ENCODE peak calls at places on chromosome 5, in four cellular contexts. One of them, this sample, is unnamed.

GRCh38 chr5:52063186-52063585 is 679.9 kb downstream of the ISL1 start:
- DNase-seq in HCT116: no peak
- DNase-seq in GM12878: no peak
- DNase-seq in HEK293T: no peak
- DNase-seq in this sample: no peak

GRCh38 chr5:53151713-53152458 is 42.3 kb upstream of the MOCS2 start:
- DNase-seq in HCT116: no peak
- DNase-seq in HEK293T: no peak
- DNase-seq in GM12878: no peak
- DNase-seq in this sample: no peak

GRCh38 chr5:159814222-159814621 is 102.1 kb upstream of the ADRA1B start:
- DNase-seq in HEK293T: no peak
- DNase-seq in HCT116: no peak
- DNase-seq in GM12878: no peak
- DNase-seq in this sample: no peak

GRCh38 chr5:122751293-122751753 is 23.6 kb upstream of the SNX2 start:
- DNase-seq in HCT116: no peak
- DNase-seq in HEK293T: no peak
- DNase-seq in GM12878: no peak
- DNase-seq in this sample: no peak

GRCh38 chr5:152262667-152263066 is 142.4 kb downstream of the NMUR2 start:
- DNase-seq in GM12878: no peak
- DNase-seq in HCT116: no peak
- DNase-seq in HEK293T: no peak
- DNase-seq in this sample: no peak

GRCh38 chr5:39584921-39585320 is 160.1 kb upstream of the DAB2 start:
- DNase-seq in GM12878: no peak
- DNase-seq in HCT116: no peak
- DNase-seq in HEK293T: no peak
- DNase-seq in this sample: no peak

GRCh38 chr5:173697931-173698579 is 81.6 kb upstream of the BOD1 start:
- DNase-seq in GM12878: no peak
- DNase-seq in HCT116: no peak
- DNase-seq in HEK293T: no peak
- DNase-seq in this sample: no peak

GRCh38 chr5:16901038-16901644 is 34.9 kb downstream of the MYO10 start:
- DNase-seq in HCT116: no peak
- DNase-seq in GM12878: no peak
- DNase-seq in HEK293T: no peak
- DNase-seq in this sample: no peak

GRCh38 chr5:171425596-171426244 is 6.3 kb downstream of the FGF18 start:
- DNase-seq in GM12878: no peak
- DNase-seq in HEK293T: no peak
- DNase-seq in HCT116: no peak
- DNase-seq in this sample: no peak

GRCh38 chr5:84290161-84290560 is 94.5 kb downstream of the EDIL3 start:
- DNase-seq in HCT116: no peak
- DNase-seq in HEK293T: no peak
- DNase-seq in GM12878: no peak
- DNase-seq in this sample: no peak

GRCh38 chr5:162196351-162196750 is 128.8 kb downstream of the GABRG2 start:
- DNase-seq in GM12878: no peak
- DNase-seq in HCT116: no peak
- DNase-seq in HEK293T: no peak
- DNase-seq in this sample: no peak

GRCh38 chr5:42842860-42843641 is 31.4 kb upstream of the SELENOP start:
- DNase-seq in HEK293T: no peak
- DNase-seq in GM12878: no peak
- DNase-seq in HCT116: no peak
- DNase-seq in this sample: no peak

GRCh38 chr5:139482050-139482889 is at the start of gene STING1:
- DNase-seq in GM12878: peak
- DNase-seq in HCT116: peak
- DNase-seq in HEK293T: no peak
- DNase-seq in this sample: peak

GRCh38 chr5:124986667-124987066 is 240.2 kb upstream of the ZNF608 start:
- DNase-seq in GM12878: no peak
- DNase-seq in HEK293T: no peak
- DNase-seq in HCT116: no peak
- DNase-seq in this sample: no peak

GRCh38 chr5:168693883-168694282 is 114.7 kb upstream of the PANK3 start:
- DNase-seq in GM12878: no peak
- DNase-seq in HEK293T: no peak
- DNase-seq in HCT116: no peak
- DNase-seq in this sample: no peak

GRCh38 chr5:140801494-140801841 is 611 bp downstream of the PCDHA3 start:
- DNase-seq in HCT116: no peak
- DNase-seq in GM12878: no peak
- DNase-seq in HEK293T: no peak
- DNase-seq in this sample: no peak

GRCh38 chr5:74647096-74647495 is 6.6 kb upstream of the ENC1 start:
- DNase-seq in HEK293T: no peak
- DNase-seq in HCT116: no peak
- DNase-seq in GM12878: no peak
- DNase-seq in this sample: no peak

GRCh38 chr5:178145965-178146820 is 7.5 kb downstream of the NHP2 start:
- DNase-seq in HEK293T: peak
- DNase-seq in HCT116: peak
- DNase-seq in GM12878: no peak
- DNase-seq in this sample: peak

GRCh38 chr5:180868960-180869359 is 7.9 kb upstream of the ZFP62 start:
- DNase-seq in GM12878: peak
- DNase-seq in HEK293T: peak
- DNase-seq in HCT116: peak
- DNase-seq in this sample: peak

GRCh38 chr5:180866985-180867384 is 5.9 kb upstream of the ZFP62 start:
- DNase-seq in HCT116: no peak
- DNase-seq in GM12878: no peak
- DNase-seq in HEK293T: no peak
- DNase-seq in this sample: no peak

GRCh38 chr5:180872419-180872818 is 11.3 kb upstream of the ZFP62 start:
- DNase-seq in HCT116: no peak
- DNase-seq in GM12878: no peak
- DNase-seq in HEK293T: no peak
- DNase-seq in this sample: no peak

GRCh38 chr5:180870669-180871068 is 9.6 kb upstream of the ZFP62 start:
- DNase-seq in GM12878: no peak
- DNase-seq in HEK293T: no peak
- DNase-seq in HCT116: no peak
- DNase-seq in this sample: no peak

DNA sequence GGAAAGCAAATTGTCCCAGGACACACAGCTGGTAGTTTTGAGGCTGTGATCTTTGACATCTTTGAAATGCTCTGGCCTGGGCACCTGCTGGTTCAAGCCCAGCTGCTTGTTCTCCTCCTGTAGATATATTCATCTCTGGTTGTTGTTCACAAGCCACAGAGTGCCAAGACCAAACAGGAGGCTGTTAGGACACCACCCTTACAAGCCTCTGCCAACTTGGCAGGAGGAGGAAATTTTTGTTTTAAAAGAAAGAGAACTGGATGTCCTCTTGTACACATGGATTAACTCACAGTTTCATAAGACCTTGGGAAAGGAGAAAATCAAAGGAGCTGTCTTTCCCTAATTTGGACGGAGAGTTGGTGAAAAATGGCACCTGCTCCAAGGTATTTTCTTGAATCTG is 8.5 kb upstream of the ZFP62 start:
- DNase-seq in HEK293T: no peak
- DNase-seq in GM12878: no peak
- DNase-seq in HCT116: no peak
- DNase-seq in this sample: no peak
- TF ChIP-seq SP1 in HEK293T: no peak
- TF ChIP-seq SP1 in GM12878: no peak
- TF ChIP-seq SP1 in HCT116: no peak
- TF ChIP-seq SP1 in this sample: no peak

DNA sequence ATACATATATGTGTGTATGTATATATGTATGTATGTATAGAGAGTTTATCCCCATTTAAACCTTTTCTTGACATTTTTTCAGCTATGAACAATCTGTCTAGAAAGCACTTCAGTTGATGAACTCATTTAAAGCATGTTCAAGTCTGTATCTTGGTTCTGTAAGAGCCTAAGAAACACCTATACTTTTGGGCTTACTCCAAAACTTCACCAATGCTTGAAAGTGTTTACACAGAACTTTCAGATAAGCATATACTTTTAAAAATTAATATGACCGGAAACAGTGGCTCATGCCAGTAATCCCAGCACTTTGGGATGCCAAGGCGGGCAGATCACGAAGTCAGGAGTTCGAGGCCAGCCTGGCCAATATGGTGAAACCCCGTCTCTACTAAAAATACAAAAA is 30.8 kb downstream of the WDR41 start:
- DNase-seq in GM12878: no peak
- DNase-seq in HEK293T: no peak
- DNase-seq in HCT116: no peak
- DNase-seq in this sample: no peak
- TF ChIP-seq SP1 in GM12878: no peak
- TF ChIP-seq SP1 in HEK293T: no peak
- TF ChIP-seq SP1 in HCT116: no peak
- TF ChIP-seq SP1 in this sample: no peak

GRCh38 chr5:126692971-126693370 is 84.0 kb upstream of the LMNB1 start:
- DNase-seq in HCT116: no peak
- DNase-seq in GM12878: no peak
- DNase-seq in HEK293T: no peak
- DNase-seq in this sample: no peak
- TF ChIP-seq SP1 in HCT116: no peak
- TF ChIP-seq SP1 in GM12878: no peak
- TF ChIP-seq SP1 in HEK293T: no peak
- TF ChIP-seq SP1 in this sample: no peak

GRCh38 chr5:93621340-93621872 is 38.4 kb downstream of the NR2F1 start:
- DNase-seq in HCT116: no peak
- DNase-seq in HEK293T: peak
- DNase-seq in GM12878: no peak
- DNase-seq in this sample: no peak

GRCh38 chr5:93622240-93622885 is 39.3 kb downstream of the NR2F1 start:
- DNase-seq in GM12878: no peak
- DNase-seq in HEK293T: no peak
- DNase-seq in HCT116: no peak
- DNase-seq in this sample: no peak

GRCh38 chr5:93623153-93623552 is 40.1 kb downstream of the NR2F1 start:
- DNase-seq in HEK293T: no peak
- DNase-seq in HCT116: no peak
- DNase-seq in GM12878: no peak
- DNase-seq in this sample: no peak

DNA sequence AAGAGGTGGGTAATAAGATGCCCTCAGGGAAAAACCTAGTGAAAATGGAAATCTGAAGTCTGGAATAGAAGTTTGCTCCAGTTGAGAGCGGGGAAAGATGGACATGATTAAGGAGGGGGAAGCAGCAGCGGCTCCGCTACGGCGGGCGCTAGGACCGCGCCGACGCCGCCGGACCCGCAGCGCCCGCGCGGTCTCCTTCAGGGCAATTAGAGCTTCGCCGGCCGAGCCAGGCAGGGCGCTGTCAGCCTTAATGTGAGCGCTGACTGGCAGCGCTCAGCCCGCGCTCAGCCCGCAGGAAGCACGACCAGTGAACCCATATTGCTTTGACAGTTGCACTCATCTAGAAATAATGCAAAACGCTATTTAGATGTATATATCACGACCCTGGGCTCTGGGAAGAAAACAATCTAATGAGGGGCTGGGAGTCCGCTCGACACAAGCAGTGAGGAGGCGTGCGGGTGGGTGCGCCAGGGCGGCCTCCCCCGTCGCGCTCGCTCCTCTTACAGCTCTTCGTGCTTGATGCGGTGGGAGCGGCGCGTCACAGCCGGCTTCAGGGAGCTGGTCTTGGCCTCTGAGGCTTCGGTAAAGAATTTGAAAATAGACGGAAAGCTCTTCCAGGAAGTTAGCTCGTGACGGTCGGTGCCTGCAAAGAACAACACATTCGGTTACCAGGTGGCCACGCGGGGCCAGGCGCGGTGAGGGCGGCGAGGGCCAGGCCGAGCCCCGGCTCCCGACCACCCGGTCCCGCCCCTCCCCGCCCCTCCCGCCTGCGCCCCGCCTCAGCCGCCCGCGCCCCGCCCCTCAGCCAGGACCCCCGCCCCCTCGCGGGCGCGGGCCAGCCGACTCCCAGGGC is 37.7 kb downstream of the NR2F1 start:
- DNase-seq in GM12878: no peak
- DNase-seq in HEK293T: peak
- DNase-seq in HCT116: peak
- DNase-seq in this sample: no peak
- TF ChIP-seq SP1 in GM12878: no peak
- TF ChIP-seq SP1 in HEK293T: no peak
- TF ChIP-seq SP1 in HCT116: peak
- TF ChIP-seq SP1 in this sample: no peak

DNA sequence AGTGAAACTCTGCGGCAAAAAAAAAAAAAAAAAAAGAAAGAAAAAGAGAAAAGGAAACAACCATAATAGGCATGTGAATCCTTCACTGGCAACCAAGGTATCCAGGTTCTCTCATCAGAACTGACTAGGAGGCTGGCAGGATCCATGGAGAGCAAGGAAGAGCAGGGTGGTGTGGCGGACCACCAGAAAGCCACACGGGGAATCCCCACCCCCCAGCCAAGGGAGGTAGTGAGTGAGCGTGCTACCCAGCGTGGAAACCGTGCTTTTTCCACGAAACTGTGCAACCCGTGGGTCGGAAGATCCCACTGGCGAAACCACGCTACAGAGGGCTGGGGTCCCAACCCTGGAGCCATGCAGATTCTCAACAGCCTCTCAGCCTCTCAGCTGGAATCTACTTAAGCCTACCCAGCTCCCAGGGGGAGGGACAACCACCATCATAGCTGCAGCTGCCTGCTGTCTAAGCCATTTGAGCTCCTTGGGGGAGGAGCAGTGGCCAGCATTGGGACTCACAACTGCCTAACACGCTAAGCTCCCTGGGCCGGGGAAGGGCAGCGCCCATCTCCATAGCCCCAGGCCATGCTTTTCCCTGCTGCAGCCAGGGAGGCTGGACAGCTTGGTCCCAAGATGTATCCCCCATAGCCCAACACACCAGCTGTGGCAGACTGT is 91.6 kb downstream of the PRELID2 start:
- DNase-seq in HEK293T: no peak
- DNase-seq in GM12878: no peak
- DNase-seq in HCT116: no peak
- DNase-seq in this sample: no peak
- TF ChIP-seq SP1 in HEK293T: no peak
- TF ChIP-seq SP1 in GM12878: no peak
- TF ChIP-seq SP1 in HCT116: no peak
- TF ChIP-seq SP1 in this sample: no peak

This sample was measured in K562.